ENCODE peak calls at places on chromosomes 1 and 21, in seven cellular contexts. One of them, this sample, is unnamed.

GRCh38 chr1:23682946-23683345 is 8.7 kb upstream of the RPL11 start:
- DNase-seq in LoVo: no peak
- DNase-seq in neuronal stem cell: no peak
- DNase-seq in AG08396: no peak
- DNase-seq in stimulated activated CD8-positive, alpha-beta memory T cell treated with anti-CD3 and anti-CD28 coated beads, Interleukin-4, amount 100 ng/mL, for 48 hours: no peak
- DNase-seq in T-helper 2 cell treated with Interferon-gamma antibody and Interleukin-4, amounts not matched to agents 5 μg/mL and 100 μg/mL, for 36 hours: no peak
- DNase-seq in stimulated activated CD4-positive, alpha-beta T cell treated with anti-CD3 and anti-CD28 coated beads, Interleukin-15, amount 100 ng/mL, for 1 hour: no peak
- DNase-seq in this sample: no peak

GRCh38 chr1:6519935-6520621 is 28.6 kb upstream of the PLEKHG5 start:
- DNase-seq in LoVo: no peak
- DNase-seq in neuronal stem cell: peak
- DNase-seq in AG08396: peak
- DNase-seq in stimulated activated CD8-positive, alpha-beta memory T cell treated with anti-CD3 and anti-CD28 coated beads, Interleukin-4, amount 100 ng/mL, for 48 hours: no peak
- DNase-seq in T-helper 2 cell treated with Interferon-gamma antibody and Interleukin-4, amounts not matched to agents 5 μg/mL and 100 μg/mL, for 36 hours: no peak
- DNase-seq in stimulated activated CD4-positive, alpha-beta T cell treated with anti-CD3 and anti-CD28 coated beads, Interleukin-15, amount 100 ng/mL, for 1 hour: no peak
- DNase-seq in this sample: peak

GRCh38 chr1:172154571-172154970 is 265.9 kb upstream of the C1orf105 start:
- DNase-seq in LoVo: no peak
- DNase-seq in neuronal stem cell: no peak
- DNase-seq in AG08396: peak
- DNase-seq in stimulated activated CD8-positive, alpha-beta memory T cell treated with anti-CD3 and anti-CD28 coated beads, Interleukin-4, amount 100 ng/mL, for 48 hours: no peak
- DNase-seq in T-helper 2 cell treated with Interferon-gamma antibody and Interleukin-4, amounts not matched to agents 5 μg/mL and 100 μg/mL, for 36 hours: no peak
- DNase-seq in stimulated activated CD4-positive, alpha-beta T cell treated with anti-CD3 and anti-CD28 coated beads, Interleukin-15, amount 100 ng/mL, for 1 hour: no peak
- DNase-seq in this sample: no peak

GRCh38 chr1:107110346-107110745 is 30.5 kb upstream of the NTNG1 start:
- DNase-seq in LoVo: no peak
- DNase-seq in neuronal stem cell: no peak
- DNase-seq in AG08396: no peak
- DNase-seq in stimulated activated CD8-positive, alpha-beta memory T cell treated with anti-CD3 and anti-CD28 coated beads, Interleukin-4, amount 100 ng/mL, for 48 hours: no peak
- DNase-seq in T-helper 2 cell treated with Interferon-gamma antibody and Interleukin-4, amounts not matched to agents 5 μg/mL and 100 μg/mL, for 36 hours: no peak
- DNase-seq in stimulated activated CD4-positive, alpha-beta T cell treated with anti-CD3 and anti-CD28 coated beads, Interleukin-15, amount 100 ng/mL, for 1 hour: no peak
- DNase-seq in this sample: no peak

GRCh38 chr1:107683683-107684082 is 281.3 kb downstream of the VAV3 start:
- DNase-seq in LoVo: peak
- DNase-seq in neuronal stem cell: no peak
- DNase-seq in AG08396: no peak
- DNase-seq in stimulated activated CD8-positive, alpha-beta memory T cell treated with anti-CD3 and anti-CD28 coated beads, Interleukin-4, amount 100 ng/mL, for 48 hours: no peak
- DNase-seq in T-helper 2 cell treated with Interferon-gamma antibody and Interleukin-4, amounts not matched to agents 5 μg/mL and 100 μg/mL, for 36 hours: no peak
- DNase-seq in stimulated activated CD4-positive, alpha-beta T cell treated with anti-CD3 and anti-CD28 coated beads, Interleukin-15, amount 100 ng/mL, for 1 hour: no peak
- DNase-seq in this sample: no peak

GRCh38 chr1:203338335-203339036 is 12.4 kb downstream of the FMOD start:
- DNase-seq in LoVo: peak
- DNase-seq in neuronal stem cell: peak
- DNase-seq in AG08396: peak
- DNase-seq in stimulated activated CD8-positive, alpha-beta memory T cell treated with anti-CD3 and anti-CD28 coated beads, Interleukin-4, amount 100 ng/mL, for 48 hours: peak
- DNase-seq in T-helper 2 cell treated with Interferon-gamma antibody and Interleukin-4, amounts not matched to agents 5 μg/mL and 100 μg/mL, for 36 hours: peak
- DNase-seq in stimulated activated CD4-positive, alpha-beta T cell treated with anti-CD3 and anti-CD28 coated beads, Interleukin-15, amount 100 ng/mL, for 1 hour: no peak
- DNase-seq in this sample: peak

GRCh38 chr1:210250665-210250997 is 18.0 kb downstream of the SERTAD4 start:
- DNase-seq in LoVo: no peak
- DNase-seq in neuronal stem cell: peak
- DNase-seq in AG08396: peak
- DNase-seq in stimulated activated CD8-positive, alpha-beta memory T cell treated with anti-CD3 and anti-CD28 coated beads, Interleukin-4, amount 100 ng/mL, for 48 hours: no peak
- DNase-seq in T-helper 2 cell treated with Interferon-gamma antibody and Interleukin-4, amounts not matched to agents 5 μg/mL and 100 μg/mL, for 36 hours: no peak
- DNase-seq in stimulated activated CD4-positive, alpha-beta T cell treated with anti-CD3 and anti-CD28 coated beads, Interleukin-15, amount 100 ng/mL, for 1 hour: no peak
- DNase-seq in this sample: peak

GRCh38 chr1:117754061-117754969 is 148.5 kb downstream of the TENT5C start:
- DNase-seq in LoVo: peak
- DNase-seq in neuronal stem cell: peak
- DNase-seq in AG08396: peak
- DNase-seq in stimulated activated CD8-positive, alpha-beta memory T cell treated with anti-CD3 and anti-CD28 coated beads, Interleukin-4, amount 100 ng/mL, for 48 hours: peak
- DNase-seq in T-helper 2 cell treated with Interferon-gamma antibody and Interleukin-4, amounts not matched to agents 5 μg/mL and 100 μg/mL, for 36 hours: peak
- DNase-seq in stimulated activated CD4-positive, alpha-beta T cell treated with anti-CD3 and anti-CD28 coated beads, Interleukin-15, amount 100 ng/mL, for 1 hour: no peak
- DNase-seq in this sample: peak

GRCh38 chr1:110436635-110437034 is 14.3 kb upstream of the PROK1 start:
- DNase-seq in LoVo: peak
- DNase-seq in neuronal stem cell: no peak
- DNase-seq in AG08396: no peak
- DNase-seq in stimulated activated CD8-positive, alpha-beta memory T cell treated with anti-CD3 and anti-CD28 coated beads, Interleukin-4, amount 100 ng/mL, for 48 hours: no peak
- DNase-seq in T-helper 2 cell treated with Interferon-gamma antibody and Interleukin-4, amounts not matched to agents 5 μg/mL and 100 μg/mL, for 36 hours: no peak
- DNase-seq in stimulated activated CD4-positive, alpha-beta T cell treated with anti-CD3 and anti-CD28 coated beads, Interleukin-15, amount 100 ng/mL, for 1 hour: no peak
- DNase-seq in this sample: peak

GRCh38 chr1:14366361-14367018 is 232.0 kb upstream of the KAZN start:
- DNase-seq in LoVo: no peak
- DNase-seq in neuronal stem cell: no peak
- DNase-seq in AG08396: peak
- DNase-seq in stimulated activated CD8-positive, alpha-beta memory T cell treated with anti-CD3 and anti-CD28 coated beads, Interleukin-4, amount 100 ng/mL, for 48 hours: no peak
- DNase-seq in T-helper 2 cell treated with Interferon-gamma antibody and Interleukin-4, amounts not matched to agents 5 μg/mL and 100 μg/mL, for 36 hours: no peak
- DNase-seq in stimulated activated CD4-positive, alpha-beta T cell treated with anti-CD3 and anti-CD28 coated beads, Interleukin-15, amount 100 ng/mL, for 1 hour: no peak
- DNase-seq in this sample: peak

GRCh38 chr1:100860397-100860991 is 34.1 kb downstream of the EXTL2 start:
- DNase-seq in LoVo: no peak
- DNase-seq in neuronal stem cell: no peak
- DNase-seq in AG08396: no peak
- DNase-seq in stimulated activated CD8-positive, alpha-beta memory T cell treated with anti-CD3 and anti-CD28 coated beads, Interleukin-4, amount 100 ng/mL, for 48 hours: no peak
- DNase-seq in T-helper 2 cell treated with Interferon-gamma antibody and Interleukin-4, amounts not matched to agents 5 μg/mL and 100 μg/mL, for 36 hours: no peak
- DNase-seq in stimulated activated CD4-positive, alpha-beta T cell treated with anti-CD3 and anti-CD28 coated beads, Interleukin-15, amount 100 ng/mL, for 1 hour: no peak
- DNase-seq in this sample: no peak

GRCh38 chr1:85473390-85473789 is 8.4 kb upstream of the DDAH1 start:
- DNase-seq in LoVo: no peak
- DNase-seq in neuronal stem cell: no peak
- DNase-seq in AG08396: no peak
- DNase-seq in stimulated activated CD8-positive, alpha-beta memory T cell treated with anti-CD3 and anti-CD28 coated beads, Interleukin-4, amount 100 ng/mL, for 48 hours: no peak
- DNase-seq in T-helper 2 cell treated with Interferon-gamma antibody and Interleukin-4, amounts not matched to agents 5 μg/mL and 100 μg/mL, for 36 hours: no peak
- DNase-seq in stimulated activated CD4-positive, alpha-beta T cell treated with anti-CD3 and anti-CD28 coated beads, Interleukin-15, amount 100 ng/mL, for 1 hour: no peak
- DNase-seq in this sample: no peak

GRCh38 chr1:3681898-3682806 is 29.8 kb downstream of the TP73 start:
- DNase-seq in LoVo: no peak
- DNase-seq in neuronal stem cell: no peak
- DNase-seq in AG08396: no peak
- DNase-seq in stimulated activated CD8-positive, alpha-beta memory T cell treated with anti-CD3 and anti-CD28 coated beads, Interleukin-4, amount 100 ng/mL, for 48 hours: no peak
- DNase-seq in T-helper 2 cell treated with Interferon-gamma antibody and Interleukin-4, amounts not matched to agents 5 μg/mL and 100 μg/mL, for 36 hours: no peak
- DNase-seq in stimulated activated CD4-positive, alpha-beta T cell treated with anti-CD3 and anti-CD28 coated beads, Interleukin-15, amount 100 ng/mL, for 1 hour: no peak
- DNase-seq in this sample: no peak

GRCh38 chr1:193358419-193358818 is 172.0 kb upstream of the B3GALT2 start:
- DNase-seq in LoVo: no peak
- DNase-seq in neuronal stem cell: no peak
- DNase-seq in AG08396: no peak
- DNase-seq in stimulated activated CD8-positive, alpha-beta memory T cell treated with anti-CD3 and anti-CD28 coated beads, Interleukin-4, amount 100 ng/mL, for 48 hours: no peak
- DNase-seq in T-helper 2 cell treated with Interferon-gamma antibody and Interleukin-4, amounts not matched to agents 5 μg/mL and 100 μg/mL, for 36 hours: no peak
- DNase-seq in stimulated activated CD4-positive, alpha-beta T cell treated with anti-CD3 and anti-CD28 coated beads, Interleukin-15, amount 100 ng/mL, for 1 hour: no peak
- DNase-seq in this sample: no peak

GRCh38 chr1:110879758-110880606 is 7.0 kb downstream of the CD53 start:
- DNase-seq in LoVo: no peak
- DNase-seq in neuronal stem cell: no peak
- DNase-seq in AG08396: no peak
- DNase-seq in stimulated activated CD8-positive, alpha-beta memory T cell treated with anti-CD3 and anti-CD28 coated beads, Interleukin-4, amount 100 ng/mL, for 48 hours: peak
- DNase-seq in T-helper 2 cell treated with Interferon-gamma antibody and Interleukin-4, amounts not matched to agents 5 μg/mL and 100 μg/mL, for 36 hours: peak
- DNase-seq in stimulated activated CD4-positive, alpha-beta T cell treated with anti-CD3 and anti-CD28 coated beads, Interleukin-15, amount 100 ng/mL, for 1 hour: no peak
- DNase-seq in this sample: no peak

GRCh38 chr1:216900116-216900620 is 176.9 kb upstream of the ESRRG start:
- DNase-seq in LoVo: no peak
- DNase-seq in neuronal stem cell: no peak
- DNase-seq in AG08396: no peak
- DNase-seq in stimulated activated CD8-positive, alpha-beta memory T cell treated with anti-CD3 and anti-CD28 coated beads, Interleukin-4, amount 100 ng/mL, for 48 hours: no peak
- DNase-seq in T-helper 2 cell treated with Interferon-gamma antibody and Interleukin-4, amounts not matched to agents 5 μg/mL and 100 μg/mL, for 36 hours: no peak
- DNase-seq in stimulated activated CD4-positive, alpha-beta T cell treated with anti-CD3 and anti-CD28 coated beads, Interleukin-15, amount 100 ng/mL, for 1 hour: no peak
- DNase-seq in this sample: no peak

GRCh38 chr1:161088587-161089110 is 709 bp downstream of the NECTIN4 start:
- DNase-seq in LoVo: no peak
- DNase-seq in neuronal stem cell: no peak
- DNase-seq in AG08396: peak
- DNase-seq in stimulated activated CD8-positive, alpha-beta memory T cell treated with anti-CD3 and anti-CD28 coated beads, Interleukin-4, amount 100 ng/mL, for 48 hours: peak
- DNase-seq in T-helper 2 cell treated with Interferon-gamma antibody and Interleukin-4, amounts not matched to agents 5 μg/mL and 100 μg/mL, for 36 hours: no peak
- DNase-seq in stimulated activated CD4-positive, alpha-beta T cell treated with anti-CD3 and anti-CD28 coated beads, Interleukin-15, amount 100 ng/mL, for 1 hour: no peak
- DNase-seq in this sample: no peak

GRCh38 chr21:17416139-17416538 is 96.7 kb upstream of the CXADR start:
- DNase-seq in LoVo: no peak
- DNase-seq in neuronal stem cell: no peak
- DNase-seq in AG08396: no peak
- DNase-seq in stimulated activated CD8-positive, alpha-beta memory T cell treated with anti-CD3 and anti-CD28 coated beads, Interleukin-4, amount 100 ng/mL, for 48 hours: no peak
- DNase-seq in T-helper 2 cell treated with Interferon-gamma antibody and Interleukin-4, amounts not matched to agents 5 μg/mL and 100 μg/mL, for 36 hours: no peak
- DNase-seq in stimulated activated CD4-positive, alpha-beta T cell treated with anti-CD3 and anti-CD28 coated beads, Interleukin-15, amount 100 ng/mL, for 1 hour: no peak
- DNase-seq in this sample: no peak

GRCh38 chr21:39720126-39720778 is 24.7 kb upstream of the IGSF5 start:
- DNase-seq in LoVo: no peak
- DNase-seq in neuronal stem cell: no peak
- DNase-seq in AG08396: no peak
- DNase-seq in stimulated activated CD8-positive, alpha-beta memory T cell treated with anti-CD3 and anti-CD28 coated beads, Interleukin-4, amount 100 ng/mL, for 48 hours: no peak
- DNase-seq in T-helper 2 cell treated with Interferon-gamma antibody and Interleukin-4, amounts not matched to agents 5 μg/mL and 100 μg/mL, for 36 hours: no peak
- DNase-seq in stimulated activated CD4-positive, alpha-beta T cell treated with anti-CD3 and anti-CD28 coated beads, Interleukin-15, amount 100 ng/mL, for 1 hour: no peak
- DNase-seq in this sample: no peak

GRCh38 chr1:66747500-66747899 is 4.8 kb upstream of the DYNLT5 start:
- DNase-seq in LoVo: no peak
- DNase-seq in neuronal stem cell: no peak
- DNase-seq in AG08396: no peak
- DNase-seq in stimulated activated CD8-positive, alpha-beta memory T cell treated with anti-CD3 and anti-CD28 coated beads, Interleukin-4, amount 100 ng/mL, for 48 hours: no peak
- DNase-seq in T-helper 2 cell treated with Interferon-gamma antibody and Interleukin-4, amounts not matched to agents 5 μg/mL and 100 μg/mL, for 36 hours: no peak
- DNase-seq in stimulated activated CD4-positive, alpha-beta T cell treated with anti-CD3 and anti-CD28 coated beads, Interleukin-15, amount 100 ng/mL, for 1 hour: no peak
- DNase-seq in this sample: no peak

GRCh38 chr1:111359376-111359775 is 68.2 kb downstream of the OVGP1 start:
- DNase-seq in LoVo: no peak
- DNase-seq in neuronal stem cell: no peak
- DNase-seq in AG08396: no peak
- DNase-seq in stimulated activated CD8-positive, alpha-beta memory T cell treated with anti-CD3 and anti-CD28 coated beads, Interleukin-4, amount 100 ng/mL, for 48 hours: no peak
- DNase-seq in T-helper 2 cell treated with Interferon-gamma antibody and Interleukin-4, amounts not matched to agents 5 μg/mL and 100 μg/mL, for 36 hours: no peak
- DNase-seq in stimulated activated CD4-positive, alpha-beta T cell treated with anti-CD3 and anti-CD28 coated beads, Interleukin-15, amount 100 ng/mL, for 1 hour: no peak
- DNase-seq in this sample: no peak

GRCh38 chr21:31198575-31198974 is 145.5 kb downstream of the TIAM1 start:
- DNase-seq in LoVo: peak
- DNase-seq in neuronal stem cell: peak
- DNase-seq in AG08396: peak
- DNase-seq in stimulated activated CD8-positive, alpha-beta memory T cell treated with anti-CD3 and anti-CD28 coated beads, Interleukin-4, amount 100 ng/mL, for 48 hours: no peak
- DNase-seq in T-helper 2 cell treated with Interferon-gamma antibody and Interleukin-4, amounts not matched to agents 5 μg/mL and 100 μg/mL, for 36 hours: no peak
- DNase-seq in stimulated activated CD4-positive, alpha-beta T cell treated with anti-CD3 and anti-CD28 coated beads, Interleukin-15, amount 100 ng/mL, for 1 hour: no peak
- DNase-seq in this sample: peak

GRCh38 chr1:61182049-61182448 is 99.7 kb downstream of the NFIA start:
- DNase-seq in LoVo: no peak
- DNase-seq in neuronal stem cell: no peak
- DNase-seq in AG08396: no peak
- DNase-seq in stimulated activated CD8-positive, alpha-beta memory T cell treated with anti-CD3 and anti-CD28 coated beads, Interleukin-4, amount 100 ng/mL, for 48 hours: no peak
- DNase-seq in T-helper 2 cell treated with Interferon-gamma antibody and Interleukin-4, amounts not matched to agents 5 μg/mL and 100 μg/mL, for 36 hours: no peak
- DNase-seq in stimulated activated CD4-positive, alpha-beta T cell treated with anti-CD3 and anti-CD28 coated beads, Interleukin-15, amount 100 ng/mL, for 1 hour: no peak
- DNase-seq in this sample: peak

GRCh38 chr1:211812584-211812983 is 18.0 kb downstream of the LPGAT1 start:
- DNase-seq in LoVo: no peak
- DNase-seq in neuronal stem cell: no peak
- DNase-seq in AG08396: no peak
- DNase-seq in stimulated activated CD8-positive, alpha-beta memory T cell treated with anti-CD3 and anti-CD28 coated beads, Interleukin-4, amount 100 ng/mL, for 48 hours: no peak
- DNase-seq in T-helper 2 cell treated with Interferon-gamma antibody and Interleukin-4, amounts not matched to agents 5 μg/mL and 100 μg/mL, for 36 hours: no peak
- DNase-seq in stimulated activated CD4-positive, alpha-beta T cell treated with anti-CD3 and anti-CD28 coated beads, Interleukin-15, amount 100 ng/mL, for 1 hour: no peak
- DNase-seq in this sample: no peak

GRCh38 chr1:11280719-11281376 is 7.8 kb downstream of the UBIAD1 start:
- DNase-seq in LoVo: no peak
- DNase-seq in neuronal stem cell: no peak
- DNase-seq in AG08396: no peak
- DNase-seq in stimulated activated CD8-positive, alpha-beta memory T cell treated with anti-CD3 and anti-CD28 coated beads, Interleukin-4, amount 100 ng/mL, for 48 hours: no peak
- DNase-seq in T-helper 2 cell treated with Interferon-gamma antibody and Interleukin-4, amounts not matched to agents 5 μg/mL and 100 μg/mL, for 36 hours: no peak
- DNase-seq in stimulated activated CD4-positive, alpha-beta T cell treated with anti-CD3 and anti-CD28 coated beads, Interleukin-15, amount 100 ng/mL, for 1 hour: no peak
- DNase-seq in this sample: no peak

GRCh38 chr1:59204001-59204400 is 92.9 kb upstream of the FGGY start:
- DNase-seq in LoVo: no peak
- DNase-seq in neuronal stem cell: no peak
- DNase-seq in AG08396: no peak
- DNase-seq in stimulated activated CD8-positive, alpha-beta memory T cell treated with anti-CD3 and anti-CD28 coated beads, Interleukin-4, amount 100 ng/mL, for 48 hours: no peak
- DNase-seq in T-helper 2 cell treated with Interferon-gamma antibody and Interleukin-4, amounts not matched to agents 5 μg/mL and 100 μg/mL, for 36 hours: no peak
- DNase-seq in stimulated activated CD4-positive, alpha-beta T cell treated with anti-CD3 and anti-CD28 coated beads, Interleukin-15, amount 100 ng/mL, for 1 hour: no peak
- DNase-seq in this sample: no peak

GRCh38 chr1:236429715-236430274 is 35.7 kb downstream of the EDARADD start:
- DNase-seq in LoVo: no peak
- DNase-seq in neuronal stem cell: no peak
- DNase-seq in AG08396: no peak
- DNase-seq in stimulated activated CD8-positive, alpha-beta memory T cell treated with anti-CD3 and anti-CD28 coated beads, Interleukin-4, amount 100 ng/mL, for 48 hours: no peak
- DNase-seq in T-helper 2 cell treated with Interferon-gamma antibody and Interleukin-4, amounts not matched to agents 5 μg/mL and 100 μg/mL, for 36 hours: no peak
- DNase-seq in stimulated activated CD4-positive, alpha-beta T cell treated with anti-CD3 and anti-CD28 coated beads, Interleukin-15, amount 100 ng/mL, for 1 hour: no peak
- DNase-seq in this sample: no peak

GRCh38 chr1:157198619-157199420 is 60.6 kb upstream of the ETV3 start:
- DNase-seq in LoVo: no peak
- DNase-seq in neuronal stem cell: no peak
- DNase-seq in AG08396: no peak
- DNase-seq in stimulated activated CD8-positive, alpha-beta memory T cell treated with anti-CD3 and anti-CD28 coated beads, Interleukin-4, amount 100 ng/mL, for 48 hours: no peak
- DNase-seq in T-helper 2 cell treated with Interferon-gamma antibody and Interleukin-4, amounts not matched to agents 5 μg/mL and 100 μg/mL, for 36 hours: no peak
- DNase-seq in stimulated activated CD4-positive, alpha-beta T cell treated with anti-CD3 and anti-CD28 coated beads, Interleukin-15, amount 100 ng/mL, for 1 hour: no peak
- DNase-seq in this sample: peak

GRCh38 chr1:222335586-222335985 is 212.3 kb downstream of the HHIPL2 start:
- DNase-seq in LoVo: no peak
- DNase-seq in neuronal stem cell: no peak
- DNase-seq in AG08396: no peak
- DNase-seq in stimulated activated CD8-positive, alpha-beta memory T cell treated with anti-CD3 and anti-CD28 coated beads, Interleukin-4, amount 100 ng/mL, for 48 hours: no peak
- DNase-seq in T-helper 2 cell treated with Interferon-gamma antibody and Interleukin-4, amounts not matched to agents 5 μg/mL and 100 μg/mL, for 36 hours: no peak
- DNase-seq in stimulated activated CD4-positive, alpha-beta T cell treated with anti-CD3 and anti-CD28 coated beads, Interleukin-15, amount 100 ng/mL, for 1 hour: no peak
- DNase-seq in this sample: no peak

This sample was measured in hepatocyte.